ENCODE peak calls at places on chromosome 10, in four cellular contexts. S is A549, J is IMR-90, X is K562. B is an unnamed sample.

GRCh38 chr10:70579234-70580002 is 23.1 kb downstream of the PRF1 start:
- DNase-seq in S (peak), J (no peak), X (peak), B (peak)

GRCh38 chr10:110566472-110567200 is 859 bp upstream of the SMC3 start:
- DNase-seq in S (no peak), J (no peak), X (no peak), B (no peak)

GRCh38 chr10:128275405-128275804 is 149.2 kb upstream of the MKI67 start:
- DNase-seq in S (no peak), J (no peak), X (no peak), B (no peak)

GRCh38 chr10:9222917-9223316 is 1168.4 kb downstream of the GATA3 start:
- DNase-seq in S (no peak), J (no peak), X (no peak), B (no peak)

GRCh38 chr10:93712593-93712992 is 10.2 kb upstream of the FRA10AC1 start:
- DNase-seq in S (no peak), J (no peak), X (no peak), B (no peak)

GRCh38 chr10:69243817-69244216 is 23.7 kb downstream of the HKDC1 start:
- DNase-seq in S (no peak), J (no peak), X (no peak), B (no peak)

GRCh38 chr10:61000769-61001730 is 57.1 kb upstream of the RHOBTB1 start:
- DNase-seq in S (peak), J (peak), X (peak), B (no peak)

GRCh38 chr10:92005978-92006377 is 82.4 kb downstream of the BTAF1 start:
- DNase-seq in S (no peak), J (no peak), X (no peak), B (no peak)

GRCh38 chr10:59036311-59037017 is 140.0 kb upstream of the PHYHIPL start:
- DNase-seq in S (no peak), J (no peak), X (no peak), B (peak)

GRCh38 chr10:92816106-92816505 is 32.2 kb upstream of the EXOC6 start:
- DNase-seq in S (no peak), J (peak), X (no peak), B (no peak)

GRCh38 chr10:25071227-25071626 is 54.8 kb downstream of the THNSL1 start:
- DNase-seq in S (no peak), J (no peak), X (no peak), B (no peak)

GRCh38 chr10:88896336-88897018 is 16.4 kb downstream of the STAMBPL1 start:
- DNase-seq in S (no peak), J (no peak), X (no peak), B (no peak)

GRCh38 chr10:78165617-78166016 is 132.0 kb downstream of the RPS24 start:
- DNase-seq in S (no peak), J (no peak), X (no peak), B (no peak)

GRCh38 chr10:17607603-17608332 is 9.4 kb downstream of the HACD1 start:
- DNase-seq in S (peak), J (peak), X (peak), B (no peak)

GRCh38 chr10:117980755-117981525 is 65.8 kb downstream of the RAB11FIP2 start:
- DNase-seq in S (no peak), J (no peak), X (no peak), B (no peak)

GRCh38 chr10:15433850-15434537 is 62.9 kb upstream of the FAM171A1 start:
- DNase-seq in S (peak), J (peak), X (peak), B (no peak)

GRCh38 chr10:43453266-43453831 is 16.4 kb downstream of the ZNF487 start:
- DNase-seq in S (no peak), J (no peak), X (no peak), B (no peak)

GRCh38 chr10:43448742-43449141 is 11.8 kb downstream of the ZNF487 start:
- DNase-seq in S (no peak), J (no peak), X (no peak), B (no peak)

GRCh38 chr10:43458227-43458626 is 21.3 kb downstream of the ZNF487 start:
- DNase-seq in S (no peak), J (no peak), X (no peak), B (no peak)

DNA sequence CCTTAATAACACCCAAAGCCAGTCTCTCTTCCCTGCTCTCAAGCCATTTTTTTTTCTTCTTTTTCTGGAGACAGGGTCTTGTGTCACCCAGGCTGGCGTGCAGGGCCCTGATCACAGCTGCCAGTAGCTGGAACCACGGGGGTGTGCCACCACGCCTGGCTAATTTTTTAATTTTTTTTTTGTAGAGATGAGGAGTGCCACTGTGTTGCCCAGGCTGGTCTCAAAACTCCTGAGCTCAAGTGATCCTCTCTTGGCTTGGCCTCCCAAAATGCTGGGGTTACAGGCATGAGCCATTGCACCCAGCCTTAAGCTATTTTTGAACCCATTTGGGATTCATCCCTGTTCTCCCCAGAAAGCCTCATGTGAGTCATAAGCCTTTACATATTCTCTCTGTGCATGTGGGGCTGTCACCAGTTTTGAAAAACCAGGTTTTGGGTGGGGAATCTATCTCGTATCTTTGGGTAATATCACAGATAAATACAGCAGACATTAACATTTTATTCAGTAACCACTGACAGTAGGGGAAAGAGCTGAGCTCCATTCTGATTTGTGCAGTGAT is 15.5 kb downstream of the ZNF487 start:
- DNase-seq in S (no peak), J (no peak), X (no peak), B (no peak)
- TF ChIP-seq RAD21 in S (no peak), J (no peak), X (no peak), B (no peak)

DNA sequence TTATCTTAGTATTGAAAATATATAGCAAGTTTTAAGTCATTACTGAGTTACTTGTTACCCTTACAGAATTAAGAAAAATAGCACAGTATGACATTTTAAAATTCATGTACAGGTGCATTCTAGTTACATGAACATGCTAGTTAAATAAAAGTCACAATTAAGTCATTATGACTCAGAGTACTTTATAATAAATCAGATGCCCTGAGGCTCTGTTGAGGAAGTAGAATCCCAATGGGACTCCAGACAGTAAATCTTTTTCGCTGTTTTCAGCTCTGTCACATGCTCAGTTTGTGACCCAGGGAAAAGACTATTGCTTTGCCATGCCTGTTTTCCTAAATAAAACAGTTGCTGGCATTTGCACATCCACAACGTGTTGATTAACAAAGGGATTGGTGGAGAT is 21.0 kb downstream of the NUDT13 start:
- DNase-seq in S (no peak), J (peak), X (no peak), B (no peak)
- TF ChIP-seq ELK1 in S (no peak), J (no peak), X (no peak), B (no peak)

DNA sequence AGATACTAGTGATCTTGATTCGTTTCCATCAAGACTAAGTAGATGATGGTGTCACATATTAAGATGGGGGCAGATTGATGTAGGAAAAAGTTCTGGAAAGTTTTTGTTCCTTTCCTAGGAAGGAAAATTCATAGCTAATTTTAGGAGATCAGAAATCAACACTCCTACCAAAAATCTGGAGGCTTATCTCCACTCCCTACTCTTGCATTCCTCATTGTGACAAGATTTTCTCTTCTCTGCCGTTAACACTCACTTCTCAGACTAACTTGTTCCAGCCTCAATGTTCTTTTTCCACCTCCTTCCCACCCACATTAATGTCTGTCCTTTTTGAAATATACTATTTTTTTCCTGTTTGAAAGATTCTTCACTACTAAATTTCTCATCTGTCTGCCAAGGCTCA is 851.9 kb upstream of the GHITM start:
- DNase-seq in S (no peak), J (no peak), X (no peak), B (no peak)
- TF ChIP-seq RAD21 in S (no peak), J (no peak), X (no peak), B (no peak)

DNA sequence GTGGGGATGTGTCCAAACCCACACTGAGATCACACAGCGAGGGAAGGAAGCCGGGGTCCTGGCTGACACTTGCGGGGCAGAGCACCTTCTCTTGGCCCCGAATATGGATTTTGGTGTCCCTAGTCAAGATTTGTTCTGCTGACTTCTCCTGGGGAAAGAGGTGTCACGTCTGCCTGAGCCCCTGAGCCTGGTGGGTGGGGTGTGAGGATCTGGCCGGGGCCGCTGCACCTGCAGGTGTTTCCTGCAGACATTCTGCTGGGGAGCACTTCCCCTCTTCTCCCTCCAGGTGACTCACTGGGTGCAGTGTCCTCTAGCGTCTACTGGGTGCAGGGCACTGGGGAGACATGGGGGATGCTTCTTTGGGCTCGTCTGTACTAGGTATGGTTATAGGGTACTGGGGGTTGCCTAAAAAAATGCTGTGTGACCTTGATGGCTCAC is 99.2 kb downstream of the GRK5 start:
- DNase-seq in S (peak), J (no peak), X (peak), B (peak)
- TF ChIP-seq ELK1 in S (no peak), J (no peak), X (no peak), B (no peak)

DNA sequence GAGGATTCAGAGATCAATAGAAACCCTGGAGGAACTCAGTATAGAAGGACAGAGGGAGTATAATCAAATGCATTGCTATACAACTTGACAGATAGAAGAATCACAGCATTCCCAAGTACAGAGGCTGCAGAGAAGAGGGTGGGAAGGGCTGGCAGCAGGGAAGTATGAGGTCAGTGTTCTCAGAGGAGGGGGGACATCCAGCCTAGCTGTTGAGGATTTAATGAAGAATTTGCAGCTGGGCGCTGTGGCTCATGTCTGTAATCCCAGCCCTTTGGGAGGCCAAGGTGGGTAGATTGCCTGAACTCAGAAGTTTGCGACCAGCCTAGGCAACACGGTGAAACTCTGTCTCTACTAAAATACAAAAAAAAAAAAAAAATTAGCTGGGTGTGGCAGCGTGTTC is 76.0 kb downstream of the CCNY start:
- DNase-seq in S (no peak), J (peak), X (no peak), B (no peak)
- TF ChIP-seq RAD21 in S (no peak), J (no peak), X (no peak), B (no peak)

B was measured in GM12878.